ENCODE peak calls at places on chromosomes 3 and 15, in nine cellular contexts. One of them, this sample, is unnamed.

GRCh38 chr3:17258823-17259436 is 374.2 kb downstream of the PLCL2 start:
- DNase-seq in A549: peak; percentile 28
- DNase-seq in PC-9: no peak
- DNase-seq in GM23338: peak; percentile 70
- DNase-seq in neural progenitor cell: peak; percentile 55
- DNase-seq in HCT116: peak; percentile 13
- DNase-seq in mammary epithelial cell: peak; percentile 12
- DNase-seq in PC-3: peak; percentile 71
- DNase-seq in osteoblast: peak; percentile 77
- DNase-seq in this sample: peak; percentile 64

GRCh38 chr15:31300208-31300661 is 26.4 kb upstream of the KLF13 start:
- DNase-seq in neural progenitor cell: no peak
- DNase-seq in PC-9: no peak
- DNase-seq in PC-3: no peak
- DNase-seq in HCT116: no peak
- DNase-seq in GM23338: no peak
- DNase-seq in osteoblast: no peak
- DNase-seq in A549: no peak
- DNase-seq in mammary epithelial cell: no peak
- DNase-seq in this sample: no peak

GRCh38 chr3:46860381-46861292 is 2.6 kb downstream of the MYL3 start:
- DNase-seq in PC-3: peak; percentile 44
- DNase-seq in PC-9: no peak
- DNase-seq in A549: no peak
- DNase-seq in neural progenitor cell: no peak
- DNase-seq in mammary epithelial cell: no peak
- DNase-seq in osteoblast: peak; percentile 77
- DNase-seq in HCT116: no peak
- DNase-seq in GM23338: peak; percentile 61
- DNase-seq in this sample: peak; percentile 44

GRCh38 chr3:88192010-88192409 is 42.3 kb downstream of the C3orf38 start:
- DNase-seq in mammary epithelial cell: no peak
- DNase-seq in A549: no peak
- DNase-seq in HCT116: no peak
- DNase-seq in PC-3: no peak
- DNase-seq in osteoblast: no peak
- DNase-seq in neural progenitor cell: no peak
- DNase-seq in GM23338: no peak
- DNase-seq in PC-9: no peak
- DNase-seq in this sample: no peak

GRCh38 chr3:129651316-129652202 is 45.1 kb upstream of the PLXND1 start:
- DNase-seq in PC-3: peak; percentile 92
- DNase-seq in HCT116: peak; percentile 59
- DNase-seq in neural progenitor cell: peak; percentile 45
- DNase-seq in mammary epithelial cell: peak; percentile 79
- DNase-seq in PC-9: peak; percentile 95
- DNase-seq in GM23338: peak; percentile 59
- DNase-seq in osteoblast: no peak
- DNase-seq in A549: peak; percentile 53
- DNase-seq in this sample: no peak

GRCh38 chr3:85783331-85783730 is 824.5 kb downstream of the CADM2 start:
- DNase-seq in osteoblast: no peak
- DNase-seq in neural progenitor cell: no peak
- DNase-seq in A549: no peak
- DNase-seq in GM23338: no peak
- DNase-seq in PC-9: no peak
- DNase-seq in HCT116: no peak
- DNase-seq in mammary epithelial cell: no peak
- DNase-seq in PC-3: no peak
- DNase-seq in this sample: no peak

GRCh38 chr3:16618721-16619120 is 13.5 kb upstream of the DAZL start:
- DNase-seq in neural progenitor cell: no peak
- DNase-seq in PC-9: no peak
- DNase-seq in HCT116: no peak
- DNase-seq in A549: no peak
- DNase-seq in mammary epithelial cell: peak; percentile 14
- DNase-seq in osteoblast: peak; percentile 79
- DNase-seq in PC-3: peak; percentile 45
- DNase-seq in GM23338: no peak
- DNase-seq in this sample: no peak

GRCh38 chr3:173584834-173585831 is 187.6 kb downstream of the NLGN1 start:
- DNase-seq in A549: no peak
- DNase-seq in neural progenitor cell: peak; percentile 83
- DNase-seq in HCT116: no peak
- DNase-seq in osteoblast: no peak
- DNase-seq in mammary epithelial cell: no peak
- DNase-seq in PC-3: peak; percentile 39
- DNase-seq in PC-9: no peak
- DNase-seq in GM23338: peak; percentile 82
- DNase-seq in this sample: no peak

GRCh38 chr3:176971613-176972174 is 225.6 kb downstream of the TBL1XR1 start:
- DNase-seq in neural progenitor cell: no peak
- DNase-seq in GM23338: no peak
- DNase-seq in A549: no peak
- DNase-seq in HCT116: no peak
- DNase-seq in PC-3: no peak
- DNase-seq in PC-9: no peak
- DNase-seq in mammary epithelial cell: no peak
- DNase-seq in osteoblast: no peak
- DNase-seq in this sample: no peak

GRCh38 chr15:93488157-93488803 is 399.3 kb upstream of the RGMA start:
- DNase-seq in osteoblast: no peak
- DNase-seq in mammary epithelial cell: no peak
- DNase-seq in A549: no peak
- DNase-seq in PC-9: no peak
- DNase-seq in neural progenitor cell: no peak
- DNase-seq in HCT116: no peak
- DNase-seq in PC-3: no peak
- DNase-seq in GM23338: no peak
- DNase-seq in this sample: no peak

GRCh38 chr15:76994496-76994895 is 430 bp upstream of the PSTPIP1 start:
- DNase-seq in neural progenitor cell: no peak
- DNase-seq in osteoblast: no peak
- DNase-seq in HCT116: no peak
- DNase-seq in GM23338: no peak
- DNase-seq in A549: no peak
- DNase-seq in PC-9: no peak
- DNase-seq in mammary epithelial cell: no peak
- DNase-seq in PC-3: no peak
- DNase-seq in this sample: no peak

GRCh38 chr3:195580733-195581443 is 2.9 kb downstream of the APOD start:
- DNase-seq in A549: no peak
- DNase-seq in GM23338: no peak
- DNase-seq in PC-9: peak; percentile 39
- DNase-seq in neural progenitor cell: no peak
- DNase-seq in mammary epithelial cell: peak; percentile 17
- DNase-seq in PC-3: no peak
- DNase-seq in osteoblast: peak; percentile 88
- DNase-seq in HCT116: no peak
- DNase-seq in this sample: no peak

GRCh38 chr15:69826818-69827174 is 270.9 kb downstream of the TLE3 start:
- DNase-seq in PC-9: no peak
- DNase-seq in HCT116: no peak
- DNase-seq in GM23338: no peak
- DNase-seq in osteoblast: no peak
- DNase-seq in PC-3: no peak
- DNase-seq in A549: no peak
- DNase-seq in mammary epithelial cell: no peak
- DNase-seq in neural progenitor cell: no peak
- DNase-seq in this sample: no peak

GRCh38 chr15:90478981-90479481 is 50.7 kb upstream of the CRTC3 start:
- DNase-seq in HCT116: peak; percentile 12
- DNase-seq in PC-3: peak; percentile 91
- DNase-seq in A549: no peak
- DNase-seq in GM23338: no peak
- DNase-seq in mammary epithelial cell: peak; percentile 77
- DNase-seq in PC-9: peak; percentile 89
- DNase-seq in neural progenitor cell: no peak
- DNase-seq in osteoblast: no peak
- DNase-seq in this sample: peak; percentile 72

GRCh38 chr3:129837057-129837631 is 56.4 kb downstream of the TMCC1 start:
- DNase-seq in PC-9: no peak
- DNase-seq in HCT116: no peak
- DNase-seq in A549: no peak
- DNase-seq in osteoblast: no peak
- DNase-seq in GM23338: peak; percentile 21
- DNase-seq in PC-3: no peak
- DNase-seq in mammary epithelial cell: peak; percentile 41
- DNase-seq in neural progenitor cell: no peak
- DNase-seq in this sample: no peak

GRCh38 chr15:98745179-98745578 is 96.8 kb downstream of the IGF1R start:
- DNase-seq in neural progenitor cell: no peak
- DNase-seq in HCT116: no peak
- DNase-seq in A549: no peak
- DNase-seq in GM23338: no peak
- DNase-seq in PC-9: no peak
- DNase-seq in PC-3: peak; percentile 25
- DNase-seq in mammary epithelial cell: peak; percentile 41
- DNase-seq in osteoblast: no peak
- DNase-seq in this sample: no peak

GRCh38 chr15:98744506-98744905 is 96.2 kb downstream of the IGF1R start:
- DNase-seq in HCT116: no peak
- DNase-seq in A549: no peak
- DNase-seq in GM23338: no peak
- DNase-seq in mammary epithelial cell: no peak
- DNase-seq in PC-9: no peak
- DNase-seq in neural progenitor cell: no peak
- DNase-seq in osteoblast: no peak
- DNase-seq in PC-3: no peak
- DNase-seq in this sample: no peak

GRCh38 chr15:98745650-98746374 is 97.5 kb downstream of the IGF1R start:
- DNase-seq in mammary epithelial cell: peak; percentile 76
- DNase-seq in neural progenitor cell: no peak
- DNase-seq in PC-3: no peak
- DNase-seq in osteoblast: no peak
- DNase-seq in PC-9: no peak
- DNase-seq in GM23338: no peak
- DNase-seq in HCT116: no peak
- DNase-seq in A549: no peak
- DNase-seq in this sample: no peak

GRCh38 chr15:98740963-98741362 is 92.6 kb downstream of the IGF1R start:
- DNase-seq in HCT116: no peak
- DNase-seq in A549: no peak
- DNase-seq in PC-3: no peak
- DNase-seq in mammary epithelial cell: no peak
- DNase-seq in GM23338: no peak
- DNase-seq in osteoblast: no peak
- DNase-seq in PC-9: no peak
- DNase-seq in neural progenitor cell: no peak
- DNase-seq in this sample: no peak

GRCh38 chr15:98743177-98743576 is 94.8 kb downstream of the IGF1R start:
- DNase-seq in GM23338: no peak
- DNase-seq in neural progenitor cell: no peak
- DNase-seq in A549: no peak
- DNase-seq in PC-3: peak; percentile 22
- DNase-seq in mammary epithelial cell: peak; percentile 84
- DNase-seq in osteoblast: no peak
- DNase-seq in PC-9: no peak
- DNase-seq in HCT116: no peak
- DNase-seq in this sample: no peak
- H3K4me2 ChIP-seq in GM23338: no peak overlapping the region
- H3K4me2 ChIP-seq in neural progenitor cell: no peak overlapping the region
- H3K4me2 ChIP-seq in A549: no peak overlapping the region
- H3K4me2 ChIP-seq in PC-3: no peak overlapping the region
- H3K4me2 ChIP-seq in mammary epithelial cell: peak overlapping the region; percentile 30
- H3K4me2 ChIP-seq in osteoblast: no peak overlapping the region
- H3K4me2 ChIP-seq in PC-9: no peak overlapping the region
- H3K4me2 ChIP-seq in HCT116: no peak overlapping the region
- H3K4me2 ChIP-seq in this sample: no peak overlapping the region

DNA sequence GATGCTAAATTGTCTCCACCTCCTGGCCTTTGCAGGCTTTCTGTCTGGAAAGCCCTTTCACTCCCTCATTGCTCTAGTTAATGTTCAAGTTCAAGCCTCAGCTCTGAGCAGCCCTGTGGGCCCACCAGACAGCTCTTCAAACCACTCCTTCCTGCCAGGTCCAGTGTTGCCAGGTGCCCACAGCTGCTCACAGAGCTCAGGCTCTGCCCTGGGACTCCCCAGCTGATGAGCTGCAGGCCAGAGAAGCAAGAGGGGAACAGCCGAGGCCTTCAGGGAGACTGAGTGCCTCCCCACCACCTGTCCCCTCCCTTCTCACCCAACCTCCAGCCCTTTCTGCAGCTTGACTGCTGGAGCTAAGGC is 1.3 kb upstream of the ZBTB47 start:
- DNase-seq in osteoblast: peak; percentile 91
- DNase-seq in mammary epithelial cell: no peak
- DNase-seq in A549: no peak
- DNase-seq in PC-3: no peak
- DNase-seq in HCT116: no peak
- DNase-seq in PC-9: no peak
- DNase-seq in neural progenitor cell: no peak
- DNase-seq in GM23338: no peak
- DNase-seq in this sample: no peak
- H3K4me3 ChIP-seq in osteoblast: peak overlapping the region; percentile 90
- H3K4me3 ChIP-seq in mammary epithelial cell: no peak overlapping the region
- H3K4me3 ChIP-seq in A549: no peak overlapping the region
- H3K4me3 ChIP-seq in PC-3: no peak overlapping the region
- H3K4me3 ChIP-seq in HCT116: peak overlapping the region; percentile 86
- H3K4me3 ChIP-seq in PC-9: no peak overlapping the region
- H3K4me3 ChIP-seq in neural progenitor cell: no peak overlapping the region
- H3K4me3 ChIP-seq in GM23338: peak overlapping the region; percentile 76
- H3K4me3 ChIP-seq in this sample: no peak overlapping the region

DNA sequence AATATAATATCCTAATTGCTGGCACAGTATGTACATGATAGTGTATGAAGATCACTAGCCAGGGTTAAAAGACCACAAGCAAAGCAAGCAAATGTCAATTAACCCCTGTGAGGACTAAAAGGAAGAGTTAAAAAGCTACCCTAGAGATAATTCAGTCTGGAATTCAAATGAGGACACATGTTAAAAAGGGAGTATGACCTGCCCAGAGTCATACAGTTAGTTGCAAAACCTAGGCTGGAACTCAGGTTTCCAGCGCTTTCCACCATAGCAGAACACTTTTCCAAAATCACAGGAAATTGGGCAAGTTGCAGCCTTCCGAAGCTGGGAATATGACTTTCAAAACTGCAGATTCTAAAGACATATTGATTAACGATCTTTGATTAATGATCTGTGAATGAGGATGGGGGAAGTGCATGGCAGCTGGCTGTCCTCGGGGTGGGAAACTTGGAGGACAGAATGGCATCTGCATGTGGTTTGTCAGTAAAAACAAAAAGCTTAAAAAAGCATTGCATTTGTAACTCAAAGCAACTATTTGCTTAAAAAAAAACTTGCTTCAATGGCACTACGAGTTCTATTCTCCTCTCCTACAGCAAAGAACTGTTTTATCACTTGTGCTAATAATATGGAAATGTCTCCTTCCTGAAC is 46.3 kb downstream of the IGSF11 start:
- DNase-seq in osteoblast: no peak
- DNase-seq in neural progenitor cell: no peak
- DNase-seq in A549: no peak
- DNase-seq in HCT116: no peak
- DNase-seq in GM23338: peak; percentile 15
- DNase-seq in mammary epithelial cell: no peak
- DNase-seq in PC-3: no peak
- DNase-seq in PC-9: no peak
- DNase-seq in this sample: no peak
- TF ChIP-seq CTCF in osteoblast: no peak
- TF ChIP-seq CTCF in neural progenitor cell: no peak
- TF ChIP-seq CTCF in A549: no peak
- TF ChIP-seq CTCF in HCT116: no peak
- TF ChIP-seq CTCF in GM23338: no peak
- TF ChIP-seq CTCF in mammary epithelial cell: no peak
- TF ChIP-seq CTCF in PC-3: no peak
- TF ChIP-seq CTCF in PC-9: no peak
- TF ChIP-seq CTCF in this sample: no peak

GRCh38 chr3:72601049-72601448 is 247.2 kb downstream of the SHQ1 start:
- DNase-seq in osteoblast: no peak
- DNase-seq in GM23338: no peak
- DNase-seq in HCT116: no peak
- DNase-seq in A549: no peak
- DNase-seq in mammary epithelial cell: no peak
- DNase-seq in PC-3: no peak
- DNase-seq in neural progenitor cell: peak; percentile 89
- DNase-seq in PC-9: no peak
- DNase-seq in this sample: no peak
- H3K4me2 ChIP-seq in osteoblast: no peak overlapping the region
- H3K4me2 ChIP-seq in GM23338: no peak overlapping the region
- H3K4me2 ChIP-seq in HCT116: no peak overlapping the region
- H3K4me2 ChIP-seq in A549: no peak overlapping the region
- H3K4me2 ChIP-seq in mammary epithelial cell: no peak overlapping the region
- H3K4me2 ChIP-seq in PC-3: no peak overlapping the region
- H3K4me2 ChIP-seq in neural progenitor cell: peak overlapping the region; percentile 43
- H3K4me2 ChIP-seq in PC-9: no peak overlapping the region
- H3K4me2 ChIP-seq in this sample: no peak overlapping the region

This sample was measured in OCI-LY7.